ENCODE peak calls at places on chromosomes 16 and 17, in four cellular contexts. L is thoracic aorta, C is PC-3, S is PC-9. J is an unnamed sample.

GRCh38 chr16:85017151-85017550 is 5.8 kb upstream of the ZDHHC7 start:
- DNase-seq in C (peak; percentile 22), S (no peak), L (no peak), J (no peak)

GRCh38 chr16:9268446-9268845 is 177.0 kb downstream of the HAPSTR1 start:
- DNase-seq in C (no peak), S (no peak), L (no peak), J (no peak)

GRCh38 chr17:56185905-56186783 is 32.9 kb downstream of the ANKFN1 start:
- DNase-seq in L (no peak), C (peak; percentile 9), S (no peak), J (peak; percentile 48)

GRCh38 chr16:27818231-27818630 is 245.3 kb downstream of the GSG1L start:
- DNase-seq in S (no peak), L (no peak), C (no peak), J (no peak)

GRCh38 chr17:1485748-1486376 is 6.6 kb downstream of the MYO1C start:
- DNase-seq in S (peak; percentile 64), L (no peak), C (peak; percentile 31), J (no peak)

GRCh38 chr17:63579633-63580032 is 21.1 kb upstream of the TACO1 start:
- DNase-seq in S (no peak), C (no peak), L (no peak), J (no peak)

GRCh38 chr17:43070257-43070656 is 45.2 kb downstream of the RND2 start:
- DNase-seq in S (no peak), L (no peak), C (no peak), J (no peak)

GRCh38 chr17:15412606-15413005 is 54.8 kb downstream of the CDRT4 start:
- DNase-seq in C (no peak), S (no peak), L (no peak), J (no peak)

GRCh38 chr16:27779719-27780161 is 229.8 kb downstream of the KATNIP start:
- DNase-seq in C (no peak), S (no peak), L (no peak), J (peak; percentile 15)

GRCh38 chr17:18970582-18971480 is 18.9 kb downstream of the SLC5A10 start:
- DNase-seq in L (no peak), C (no peak), S (no peak), J (no peak)

GRCh38 chr17:49249292-49249794 is 18.8 kb upstream of the PHOSPHO1 start:
- DNase-seq in S (peak; percentile 81), L (no peak), C (peak; percentile 32), J (no peak)

GRCh38 chr16:15611610-15612009 is 31.3 kb downstream of the MARF1 start:
- DNase-seq in L (no peak), C (no peak), S (no peak), J (no peak)

GRCh38 chr16:31875112-31875803 is 1.7 kb downstream of the ZNF267 start:
- DNase-seq in C (peak; percentile 27), L (no peak), S (no peak), J (no peak)

GRCh38 chr16:67155305-67156145 is 4.2 kb downstream of the TRADD start:
- DNase-seq in S (peak; percentile 62), C (peak; percentile 71), L (no peak), J (no peak)

GRCh38 chr16:11107781-11108465 is 148.1 kb downstream of the SOCS1 start:
- DNase-seq in C (no peak), L (no peak), S (no peak), J (no peak)

GRCh38 chr17:20122236-20122879 is 113.2 kb downstream of the SPECC1 start:
- DNase-seq in L (no peak), S (no peak), C (no peak), J (no peak)

GRCh38 chr17:17377071-17377487 is 73.9 kb downstream of the NT5M start:
- DNase-seq in L (no peak), C (no peak), S (no peak), J (no peak)

GRCh38 chr16:23691483-23692189 is 12.9 kb downstream of the PLK1 start:
- DNase-seq in L (no peak), S (peak; percentile 32), C (peak; percentile 38), J (no peak)

GRCh38 chr16:23692190-23692837 is 13.6 kb downstream of the PLK1 start:
- DNase-seq in L (no peak), S (no peak), C (no peak), J (no peak)

GRCh38 chr16:23690771-23691482 is 12.2 kb downstream of the PLK1 start:
- DNase-seq in L (no peak), C (no peak), S (no peak), J (no peak)

GRCh38 chr16:23695756-23696155 is 17.1 kb downstream of the PLK1 start:
- DNase-seq in C (no peak), S (no peak), L (no peak), J (no peak)

DNA sequence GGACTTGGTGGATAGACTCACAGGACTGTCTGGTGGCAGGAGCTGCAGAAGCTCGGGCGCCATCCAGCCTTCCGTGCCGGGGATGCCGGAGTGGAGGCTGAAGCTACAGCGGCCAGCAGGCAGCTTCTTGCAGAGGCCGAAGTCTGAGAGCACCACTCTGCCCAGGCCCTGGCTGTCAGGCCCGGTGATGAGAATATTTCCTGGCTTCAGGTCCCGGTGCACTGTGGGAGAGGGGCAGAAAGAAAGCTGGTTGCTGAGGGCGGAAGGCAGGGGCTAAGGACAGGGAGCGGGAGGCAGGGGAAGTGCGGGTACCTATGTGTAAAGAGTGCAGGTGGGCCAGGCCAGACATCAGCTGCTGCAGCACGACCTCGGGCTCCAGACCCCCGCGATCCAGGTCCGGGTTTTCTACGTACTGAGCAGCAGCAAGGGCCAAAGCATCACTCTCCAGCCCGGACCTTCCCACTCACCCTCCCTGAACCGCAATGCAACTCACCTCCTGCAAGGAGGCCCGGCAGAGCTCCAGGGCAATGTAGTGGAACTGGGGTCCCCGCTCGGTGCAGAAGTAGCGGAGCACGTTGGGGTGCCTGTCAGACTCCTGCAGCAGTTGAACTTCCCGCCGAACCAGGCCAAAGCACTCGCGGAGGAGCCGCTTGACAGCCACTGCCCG is 16.2 kb downstream of the PLK1 start:
- DNase-seq in L (no peak), C (no peak), S (no peak), J (no peak)
- H3K4me3 ChIP-seq in L (peak overlapping the region; percentile 60), C (no peak overlapping the region), S (no peak overlapping the region), J (no peak overlapping the region)

GRCh38 chr17:77281024-77281903 is 140.5 kb downstream of the SEC14L1 start:
- DNase-seq in C (peak; percentile 80), S (peak; percentile 70), L (no peak), J (no peak)
- TF ChIP-seq CTCF in C (peak; percentile 29), S (no peak), L (no peak), J (no peak)

DNA sequence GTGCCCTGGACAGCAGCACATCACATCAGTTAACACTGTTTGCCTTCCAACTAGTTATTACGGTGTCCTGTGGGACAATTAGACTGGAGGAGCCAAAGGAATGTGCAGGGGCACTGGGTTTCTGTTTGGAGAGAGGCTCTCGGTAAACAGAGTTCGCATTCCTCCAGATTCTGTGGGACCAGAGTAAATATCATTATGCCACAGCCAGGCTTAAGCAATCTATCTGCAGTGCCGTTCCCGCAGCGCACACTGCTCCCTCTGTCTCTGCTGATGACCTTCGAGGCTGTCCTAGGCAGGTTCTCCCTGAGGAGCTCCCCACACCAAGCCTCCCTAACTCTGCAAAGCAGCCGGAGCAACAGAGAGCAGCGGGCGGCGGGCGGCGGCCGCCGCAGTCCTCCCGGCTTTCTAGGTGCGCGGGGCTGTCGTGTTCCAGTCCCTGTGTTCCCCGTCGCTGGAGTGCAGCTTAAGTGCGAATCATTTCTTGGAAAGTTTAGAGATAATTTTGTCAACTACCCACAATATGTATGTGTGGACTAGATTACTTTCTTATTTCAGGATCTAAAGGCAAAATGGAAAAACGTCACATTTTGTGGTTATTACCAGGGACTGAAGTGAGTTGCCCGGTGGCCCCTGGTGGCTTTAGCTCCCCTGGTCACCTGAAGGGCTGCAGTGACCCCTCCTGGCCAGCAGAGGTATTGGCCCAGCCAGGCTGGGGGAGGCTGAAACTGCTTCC is 43.3 kb downstream of the PGS1 start:
- DNase-seq in L (peak; percentile 23), C (peak; percentile 87), S (peak; percentile 77), J (peak; percentile 37)
- H3K4me3 ChIP-seq in L (no peak overlapping the region), C (no peak overlapping the region), S (no peak overlapping the region), J (no peak overlapping the region)

DNA sequence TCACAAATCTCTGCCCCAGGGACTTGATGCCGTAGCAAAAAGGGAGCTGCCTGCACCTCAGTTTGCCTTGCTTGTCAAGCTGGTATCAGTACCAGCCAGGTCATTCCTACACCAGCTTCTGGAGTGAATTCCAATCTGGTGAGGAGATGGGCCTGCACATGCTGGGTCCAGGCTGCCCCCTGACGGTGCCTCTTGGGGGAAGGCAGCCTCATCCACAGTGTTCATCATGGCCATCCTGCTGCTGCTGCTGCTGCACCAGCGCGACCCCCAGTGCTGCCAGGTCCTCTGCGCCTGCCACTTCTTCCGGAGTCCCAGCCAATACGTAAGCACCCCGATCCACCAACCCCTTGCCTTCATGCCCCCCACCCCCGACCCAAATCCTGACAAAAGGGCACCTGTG is 8.3 kb downstream of the MRPL27 start:
- DNase-seq in L (no peak), C (no peak), S (no peak), J (no peak)
- TF ChIP-seq CTCF in L (no peak), C (no peak), S (no peak), J (peak; percentile 16)

GRCh38 chr16:46577988-46578579 is 43.1 kb downstream of the SHCBP1 start:
- DNase-seq in S (no peak), C (no peak), L (no peak), J (no peak)
- H3K4me3 ChIP-seq in S (no peak overlapping the region), C (no peak overlapping the region), L (no peak overlapping the region), J (no peak overlapping the region)

J was measured in HFF-Myc.